ENCODE peak calls at places on chromosomes 11 and 22, in six cellular contexts. V is prostate gland, K is heart left ventricle, E is GM12891, Y is endothelial cell of umbilical vein, D is gastrocnemius medialis. G is an unnamed sample.

GRCh38 chr11:84817998-84818397 is 809.1 kb downstream of the DLG2 start:
- DNase-seq in V (no peak), K (no peak), E (no peak), Y (no peak), D (no peak), G (no peak)

GRCh38 chr11:62433553-62434301 is 14.9 kb downstream of the SCGB1A1 start:
- DNase-seq in V (peak), K (no peak), E (no peak), Y (peak), D (no peak), G (no peak)

GRCh38 chr11:19460718-19461405 is 220.1 kb upstream of the E2F8 start:
- DNase-seq in V (no peak), K (peak), E (no peak), Y (no peak), D (no peak), G (no peak)

GRCh38 chr11:11966826-11967668 is 41.4 kb downstream of the DKK3 start:
- DNase-seq in V (peak), K (peak), E (peak), Y (peak), D (peak), G (peak)

GRCh38 chr11:93741882-93742226 is 382 bp downstream of the C11orf54 start:
- DNase-seq in V (peak), K (no peak), E (no peak), Y (no peak), D (peak), G (peak)

GRCh38 chr11:33638608-33639007 is 62.0 kb downstream of the C11orf91 start:
- DNase-seq in V (no peak), K (no peak), E (no peak), Y (no peak), D (no peak), G (no peak)

GRCh38 chr22:23068096-23068831 is 2.1 kb upstream of the GNAZ start:
- DNase-seq in V (no peak), K (no peak), E (no peak), Y (no peak), D (no peak), G (no peak)

GRCh38 chr11:43920598-43921419 is 21.6 kb upstream of the C11orf96 start:
- DNase-seq in V (no peak), K (peak), E (no peak), Y (peak), D (peak), G (no peak)

GRCh38 chr22:47288640-47289039 is 526.2 kb downstream of the TBC1D22A start:
- DNase-seq in V (no peak), K (no peak), E (no peak), Y (no peak), D (no peak), G (no peak)

GRCh38 chr11:1481483-1481825 is 5.1 kb downstream of the MOB2 start:
- DNase-seq in V (no peak), K (peak), E (no peak), Y (no peak), D (no peak), G (no peak)

GRCh38 chr11:34443136-34443535 is 4.4 kb downstream of the CAT start:
- DNase-seq in V (no peak), K (no peak), E (no peak), Y (no peak), D (no peak), G (no peak)

GRCh38 chr11:47863189-47863892 is 15.2 kb upstream of the NUP160 start:
- DNase-seq in V (no peak), K (no peak), E (no peak), Y (no peak), D (no peak), G (no peak)

GRCh38 chr11:101721270-101721669 is 137.5 kb upstream of the TRPC6 start:
- DNase-seq in V (peak), K (no peak), E (no peak), Y (no peak), D (no peak), G (no peak)

GRCh38 chr11:123742334-123742733 is 874 bp upstream of the ZNF202 start:
- DNase-seq in V (no peak), K (no peak), E (no peak), Y (no peak), D (no peak), G (peak)

GRCh38 chr11:61667684-61668320 is 12.4 kb upstream of the DAGLA start:
- DNase-seq in V (no peak), K (no peak), E (no peak), Y (no peak), D (no peak), G (no peak)

GRCh38 chr11:61974766-61975631 is 7.6 kb upstream of the FTH1 start:
- DNase-seq in V (peak), K (no peak), E (no peak), Y (peak), D (no peak), G (no peak)

GRCh38 chr11:11724994-11725393 is 103.2 kb upstream of the GALNT18 start:
- DNase-seq in V (no peak), K (no peak), E (no peak), Y (no peak), D (no peak), G (no peak)

GRCh38 chr11:70268526-70268925 is 2.0 kb upstream of the PPFIA1 start:
- DNase-seq in V (no peak), K (no peak), E (no peak), Y (no peak), D (no peak), G (no peak)

GRCh38 chr11:70270877-70271634 is 566 bp downstream of the PPFIA1 start:
- DNase-seq in V (no peak), K (peak), E (peak), Y (peak), D (no peak), G (peak)

GRCh38 chr11:70272009-70272408 is 1.5 kb downstream of the PPFIA1 start:
- DNase-seq in V (no peak), K (no peak), E (no peak), Y (no peak), D (no peak), G (no peak)

GRCh38 chr11:70271635-70271953 is 1.1 kb downstream of the PPFIA1 start:
- DNase-seq in V (no peak), K (no peak), E (no peak), Y (no peak), D (no peak), G (no peak)

GRCh38 chr11:70270104-70270876 is at the start of gene PPFIA1:
- DNase-seq in V (peak), K (peak), E (peak), Y (peak), D (peak), G (peak)
- TF ChIP-seq POLR2A in V (peak), K (peak), E (peak), Y (peak), D (peak), G (peak)

GRCh38 chr22:33917744-33918406 is 2.4 kb downstream of the LARGE1 start:
- DNase-seq in V (no peak), K (no peak), E (no peak), Y (no peak), D (no peak), G (no peak)
- TF ChIP-seq POLR2A in V (no peak), K (no peak), E (peak), Y (no peak), D (no peak), G (no peak)

DNA sequence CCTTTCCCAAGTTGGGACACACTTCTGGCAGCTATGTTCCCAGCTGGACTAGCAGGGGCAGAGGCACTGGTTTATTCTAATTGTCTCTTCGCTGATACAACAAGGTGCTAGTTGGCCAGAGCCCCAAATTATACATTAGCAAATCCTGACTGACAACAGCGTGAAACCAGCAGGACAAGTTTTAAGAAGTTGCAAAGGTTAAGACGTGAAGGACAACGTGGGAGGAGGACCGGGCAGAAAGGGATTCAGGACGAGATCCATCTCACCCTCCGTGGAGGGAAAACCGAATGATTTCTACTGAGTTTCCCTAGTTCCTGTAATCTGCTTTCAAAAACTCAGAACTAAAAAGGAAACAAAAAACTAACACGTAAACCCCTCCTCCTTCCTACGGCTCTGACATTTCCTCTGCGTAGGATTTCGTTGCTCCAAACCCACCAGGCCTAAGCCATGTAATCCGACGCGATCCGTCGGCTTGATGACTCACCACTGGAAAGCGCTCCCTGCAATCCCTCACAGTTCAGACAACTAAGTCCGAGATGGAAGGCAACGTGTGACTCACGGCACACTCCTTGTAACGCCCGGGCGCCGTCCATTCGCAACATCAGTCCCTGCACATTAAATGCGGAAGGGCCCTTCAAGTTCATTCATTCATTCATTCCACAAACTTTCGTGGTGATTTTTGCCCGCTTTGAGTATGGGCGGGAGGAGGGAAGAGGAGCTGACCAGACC is 703 bp downstream of the POGLUT3 start:
- DNase-seq in V (peak), K (peak), E (peak), Y (peak), D (peak), G (peak)
- TF ChIP-seq POLR2A in V (peak), K (no peak), E (peak), Y (peak), D (peak), G (no peak)

GRCh38 chr22:19971276-19972124 is 29.9 kb upstream of the TXNRD2 start:
- DNase-seq in V (no peak), K (no peak), E (no peak), Y (no peak), D (no peak), G (no peak)

GRCh38 chr22:19974233-19974861 is 32.7 kb upstream of the TXNRD2 start:
- DNase-seq in V (no peak), K (no peak), E (peak), Y (peak), D (no peak), G (peak)

GRCh38 chr22:19973551-19974183 is 32.0 kb upstream of the TXNRD2 start:
- DNase-seq in V (no peak), K (no peak), E (no peak), Y (no peak), D (no peak), G (no peak)

GRCh38 chr22:19972251-19972650 is 30.6 kb upstream of the TXNRD2 start:
- DNase-seq in V (no peak), K (no peak), E (no peak), Y (no peak), D (no peak), G (no peak)

GRCh38 chr22:19972652-19973550 is 31.3 kb upstream of the TXNRD2 start:
- DNase-seq in V (no peak), K (no peak), E (no peak), Y (no peak), D (no peak), G (no peak)
- TF ChIP-seq POLR2A in V (no peak), K (no peak), E (no peak), Y (no peak), D (no peak), G (no peak)

GRCh38 chr22:19620742-19621371 is 93.4 kb upstream of the SEPTIN5 start:
- DNase-seq in V (no peak), K (no peak), E (no peak), Y (peak), D (no peak), G (no peak)
- TF ChIP-seq POLR2A in V (no peak), K (no peak), E (no peak), Y (no peak), D (no peak), G (no peak)